ENCODE peak calls at places on chromosome 21, in seven cellular contexts. E is fibroblast of pulmonary artery; C is prostate gland; X is body of pancreas; H is HCT116; U is CD8-positive, alpha-beta T cell; T is astrocyte. A is an unnamed sample.
A peak's percentile ranks its signal among the peaks of the same experiment; 100 is the strongest.

GRCh38 chr21:34530264-34530663 is 18.3 kb upstream of the KCNE1 start:
- DNase-seq in U (no peak), T (peak; percentile 90), H (no peak), C (no peak), E (peak; percentile 49), X (no peak), A (no peak)

GRCh38 chr21:37166733-37167132 is 93.7 kb downstream of the TTC3 start:
- DNase-seq in U (no peak), T (no peak), H (peak; percentile 23), X (no peak), E (peak; percentile 28), C (no peak), A (no peak)

GRCh38 chr21:17925000-17925610 is 105.9 kb upstream of the C21orf91 start:
- DNase-seq in H (peak; percentile 59), T (peak; percentile 35), C (peak; percentile 55), X (peak; percentile 67), U (peak; percentile 48), E (peak; percentile 71), A (no peak)

GRCh38 chr21:17463441-17463840 is 49.4 kb upstream of the CXADR start:
- DNase-seq in H (no peak), E (peak; percentile 92), T (peak; percentile 99), X (no peak), U (no peak), C (no peak), A (no peak)

GRCh38 chr21:28078126-28078525 is 914.6 kb downstream of the LTN1 start:
- DNase-seq in H (no peak), E (no peak), X (no peak), T (no peak), C (no peak), U (no peak), A (no peak)

GRCh38 chr21:37380349-37381323 is 14.1 kb downstream of the DYRK1A start:
- DNase-seq in T (no peak), H (no peak), C (peak; percentile 27), E (no peak), X (peak; percentile 51), U (no peak), A (peak; percentile 58)

GRCh38 chr21:17427831-17428483 is 84.9 kb upstream of the CXADR start:
- DNase-seq in E (no peak), C (no peak), T (no peak), X (no peak), U (no peak), H (no peak), A (no peak)

GRCh38 chr21:43360441-43361126 is 66.3 kb downstream of the SIK1 start:
- DNase-seq in C (no peak), H (no peak), E (no peak), X (no peak), U (no peak), T (no peak), A (no peak)

GRCh38 chr21:43210454-43211084 is 41.8 kb downstream of the CRYAA start:
- DNase-seq in E (no peak), T (no peak), C (peak; percentile 3), X (no peak), U (peak; percentile 2), H (no peak), A (no peak)

GRCh38 chr21:36320421-36321324 is 676 bp downstream of the MORC3 start:
- DNase-seq in C (peak; percentile 66), X (peak; percentile 66), E (peak; percentile 64), T (peak; percentile 58), U (no peak), H (peak; percentile 28), A (no peak)

GRCh38 chr21:35428489-35428888 is 379.4 kb upstream of the RUNX1 start:
- DNase-seq in H (no peak), U (peak; percentile 52), X (peak; percentile 30), T (peak; percentile 29), E (peak; percentile 55), C (no peak), A (no peak)

GRCh38 chr21:29303301-29303700 is 4.6 kb downstream of the BACH1 start:
- DNase-seq in C (no peak), H (no peak), U (no peak), E (no peak), T (no peak), X (no peak), A (no peak)

GRCh38 chr21:42820513-42821465 is 58.5 kb downstream of the WDR4 start:
- DNase-seq in E (no peak), X (no peak), T (no peak), H (no peak), U (no peak), C (no peak), A (no peak)

GRCh38 chr21:28104346-28104745 is 888.3 kb downstream of the LTN1 start:
- DNase-seq in X (no peak), E (no peak), H (no peak), C (no peak), U (no peak), T (no peak), A (no peak)

GRCh38 chr21:19767546-19767945 is 1230.7 kb upstream of the NCAM2 start:
- DNase-seq in C (no peak), U (no peak), H (no peak), X (no peak), E (peak; percentile 2), T (no peak), A (no peak)

GRCh38 chr21:31710586-31710985 is 21.3 kb downstream of the SCAF4 start:
- DNase-seq in T (peak; percentile 86), H (no peak), C (no peak), U (no peak), X (no peak), E (peak; percentile 54), A (no peak)

GRCh38 chr21:18164933-18165332 is 79.7 kb upstream of the CHODL start:
- DNase-seq in H (no peak), U (no peak), E (no peak), X (no peak), C (no peak), T (no peak), A (no peak)

GRCh38 chr21:35027558-35028450 is 21.3 kb downstream of the RUNX1 start:
- DNase-seq in C (no peak), H (no peak), E (no peak), X (no peak), U (no peak), T (no peak), A (no peak)

GRCh38 chr21:23853796-23854379 is 1753.4 kb downstream of the MRPL39 start:
- DNase-seq in E (peak; percentile 41), U (peak; percentile 6), T (no peak), H (no peak), C (no peak), X (peak; percentile 13), A (peak; percentile 36)

GRCh38 chr21:34560021-34560420 is 48.0 kb upstream of the KCNE1 start:
- DNase-seq in T (no peak), H (no peak), X (no peak), E (no peak), U (no peak), C (no peak), A (no peak)

GRCh38 chr21:28699591-28700259 is 293.0 kb downstream of the LTN1 start:
- DNase-seq in H (no peak), E (no peak), T (no peak), X (no peak), C (peak; percentile 71), U (no peak), A (peak; percentile 92)

GRCh38 chr21:27645285-27645684 is 678.4 kb upstream of the ADAMTS5 start:
- DNase-seq in X (no peak), C (peak; percentile 4), H (no peak), U (no peak), T (no peak), E (peak; percentile 8), A (peak; percentile 69)

GRCh38 chr21:43012596-43012995 is 38.2 kb downstream of the PKNOX1 start:
- DNase-seq in U (no peak), X (no peak), H (no peak), T (no peak), E (no peak), C (no peak), A (no peak)

GRCh38 chr21:38504056-38504455 is 5.8 kb upstream of the ERG start:
- DNase-seq in T (no peak), E (peak; percentile 47), H (no peak), X (no peak), C (no peak), U (no peak), A (no peak)
- H3K4me3 ChIP-seq in T (peak overlapping the region; percentile 27), E (peak overlapping the region; percentile 17), H (no peak overlapping the region), X (no peak overlapping the region), C (no peak overlapping the region), U (no peak overlapping the region), A (no peak overlapping the region)

DNA sequence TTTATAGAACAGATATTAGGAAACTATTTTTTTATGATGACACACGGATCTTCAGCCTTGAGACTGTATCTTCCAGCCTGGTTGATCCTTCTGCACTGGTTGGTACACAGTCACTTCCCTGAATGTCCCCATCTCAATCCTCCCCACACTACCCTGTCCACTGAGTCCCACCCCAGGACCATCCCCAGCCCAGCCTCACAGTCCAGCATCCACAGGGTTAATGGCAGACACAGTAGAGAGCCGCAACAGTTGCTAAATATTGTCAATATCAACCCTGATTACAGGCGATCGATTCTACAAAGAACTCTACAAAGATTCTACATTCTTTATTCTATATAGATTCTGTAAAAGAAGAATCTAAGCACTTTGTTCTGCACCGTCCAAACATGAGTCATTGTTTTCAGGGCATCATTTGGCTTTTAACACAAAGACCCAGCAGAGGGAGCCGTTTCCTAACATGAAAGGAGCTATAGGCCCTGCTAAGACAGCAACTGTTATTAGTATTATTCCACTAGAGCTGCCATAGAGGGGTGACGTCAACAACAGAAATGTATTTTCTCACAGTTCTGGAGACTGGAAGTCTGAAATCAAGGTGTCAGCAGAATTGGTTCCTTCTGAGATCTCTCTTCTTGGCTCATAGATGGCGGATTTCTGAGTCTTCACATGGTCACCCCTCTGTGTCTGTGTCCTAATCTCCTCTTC is 30.1 kb upstream of the IFNAR2 start:
- DNase-seq in X (peak; percentile 94), U (peak; percentile 79), E (peak; percentile 96), T (peak; percentile 84), H (peak; percentile 88), C (peak; percentile 87), A (peak; percentile 74)
- TF ChIP-seq CTCF in X (peak; percentile 93), U (peak; percentile 77), E (peak; percentile 80), T (peak; percentile 92), H (peak; percentile 86), C (peak; percentile 91), A (peak; percentile 81)

DNA sequence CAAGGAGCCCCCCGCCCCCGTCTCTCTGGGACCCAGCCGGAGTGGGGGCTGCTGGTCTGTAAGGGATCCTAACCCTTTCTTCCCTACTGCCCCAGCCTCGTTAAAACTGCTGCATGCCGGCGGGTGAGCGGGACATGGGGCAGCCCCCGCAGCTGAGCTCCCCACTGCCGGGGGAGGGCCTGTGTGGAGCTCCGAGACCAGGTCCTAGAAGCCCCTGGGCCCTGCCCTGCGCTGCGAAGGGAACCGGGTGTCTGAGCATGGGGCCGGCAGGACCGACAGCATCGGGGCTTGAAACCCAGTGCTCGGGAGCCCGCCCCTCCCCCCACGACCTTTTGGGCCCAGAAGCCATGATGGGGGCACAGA is 9.2 kb upstream of the COL6A1 start:
- DNase-seq in H (no peak), X (no peak), E (no peak), T (no peak), C (no peak), U (no peak), A (no peak)
- H3K4me3 ChIP-seq in H (no peak overlapping the region), X (no peak overlapping the region), E (no peak overlapping the region), T (no peak overlapping the region), C (no peak overlapping the region), U (no peak overlapping the region), A (no peak overlapping the region)

DNA sequence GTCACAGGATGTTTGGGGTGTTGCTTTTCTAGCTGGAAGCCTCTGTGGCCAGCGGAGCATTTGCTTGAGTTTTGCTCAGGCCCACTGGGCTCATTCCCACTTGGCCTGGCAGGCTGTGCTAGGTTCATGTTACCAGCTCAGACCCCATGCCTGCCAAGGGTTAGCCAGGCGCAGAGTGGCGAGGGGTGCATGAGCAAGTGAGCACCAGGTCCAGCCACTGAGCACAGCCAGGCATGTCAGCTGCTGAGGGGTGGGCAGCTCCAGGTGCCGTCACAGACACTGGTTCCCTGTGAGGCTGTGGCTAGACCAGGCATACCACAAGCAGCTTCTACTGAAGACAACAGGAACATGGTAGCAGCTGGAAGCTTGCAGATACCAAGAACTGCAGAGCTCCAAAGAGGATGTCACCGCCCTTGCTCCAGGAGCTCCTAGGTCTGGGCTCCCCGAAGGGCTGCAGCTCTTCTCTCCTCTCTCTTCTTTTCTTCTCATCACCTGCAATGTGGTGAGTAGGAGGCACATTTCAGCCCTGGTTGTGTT is 52.0 kb upstream of the CYYR1 start:
- DNase-seq in E (no peak), C (no peak), T (no peak), H (no peak), U (no peak), X (no peak), A (no peak)
- TF ChIP-seq CTCF in E (no peak), C (no peak), T (no peak), H (no peak), U (no peak), X (no peak), A (no peak)